ENCODE peak calls at places on chromosomes 11 and 22, in ten cellular contexts. L is activated T-helper 1 cell treated with anti-CD3 and anti-CD28 coated beads, Interleukin-12 subunit alpha, Interleukin-12 subunit beta, Interleukin-2, Interleukin-4 antibody, amounts not matched to agents 30 ng/mL and 10 ng/mL and 1 ng/mL, durations not matched to agents 14 hours and 24 hours and 36 hours; E is nucleus accumbens; P is AG09319; R is AG08395; A is suprapubic skin; C is iPS DF 19.7; T is NCI-H748 treated with DMSO at 0.1 percent for 48 hours; K is cerebellar nuclear complex; S is hippocampal formation. M is an unnamed sample.
A peak's percentile ranks its signal among the peaks of the same experiment; 100 is the strongest.

GRCh38 chr11:115221461-115222069 is 282.6 kb downstream of the CADM1 start:
- DNase-seq in K (no peak), A (no peak), S (no peak), E (no peak), L (no peak), T (no peak), R (no peak), C (no peak), P (no peak), M (no peak)

GRCh38 chr11:9601041-9601875 is 27.8 kb downstream of the WEE1 start:
- DNase-seq in E (no peak), C (peak; percentile 85), A (no peak), L (peak; percentile 74), P (no peak), R (peak; percentile 42), S (peak; percentile 39), K (no peak), T (no peak), M (peak; percentile 9)

GRCh38 chr11:5690216-5690615 is 626 bp downstream of the TRIM22 start:
- DNase-seq in C (no peak), T (no peak), S (no peak), E (no peak), L (no peak), K (no peak), R (peak; percentile 33), P (peak; percentile 34), A (no peak), M (no peak)

GRCh38 chr11:43941257-43941879 is 1.1 kb upstream of the C11orf96 start:
- DNase-seq in T (no peak), K (no peak), S (no peak), E (no peak), A (peak; percentile 53), C (no peak), P (no peak), L (no peak), R (no peak), M (no peak)

GRCh38 chr22:39234867-39235687 is 9.7 kb downstream of the PDGFB start:
- DNase-seq in T (no peak), C (no peak), E (no peak), A (peak; percentile 88), K (no peak), L (no peak), S (no peak), P (no peak), R (no peak), M (no peak)

GRCh38 chr22:17172172-17172833 is 13.2 kb upstream of the HDHD5 start:
- DNase-seq in K (peak; percentile 79), R (no peak), C (no peak), E (no peak), A (no peak), P (no peak), S (no peak), T (no peak), L (no peak), M (no peak)

GRCh38 chr11:8573750-8574149 is 20.3 kb downstream of the STK33 start:
- DNase-seq in A (no peak), L (no peak), K (no peak), S (no peak), R (no peak), C (no peak), T (no peak), E (no peak), P (no peak), M (no peak)

GRCh38 chr22:50342651-50343540 is at the start of gene PPP6R2:
- DNase-seq in P (peak; percentile 7), S (peak; percentile 75), C (no peak), L (peak; percentile 86), E (peak; percentile 64), A (peak; percentile 82), R (peak; percentile 88), K (no peak), T (peak; percentile 61), M (peak; percentile 71)

GRCh38 chr11:13143486-13144297 is 133.9 kb upstream of the BMAL1 start:
- DNase-seq in A (no peak), C (no peak), T (no peak), L (no peak), S (no peak), R (no peak), P (no peak), E (no peak), K (no peak), M (no peak)

GRCh38 chr22:28246392-28246791 is 327.3 kb upstream of the PITPNB start:
- DNase-seq in A (no peak), P (no peak), L (no peak), T (no peak), E (no peak), S (no peak), R (peak; percentile 57), C (no peak), K (no peak), M (no peak)

GRCh38 chr11:8233691-8234424 is 29.8 kb downstream of the LMO1 start:
- DNase-seq in K (no peak), L (no peak), P (no peak), C (no peak), A (no peak), E (no peak), T (no peak), R (peak; percentile 45), S (no peak), M (no peak)

GRCh38 chr11:118398797-118399564 is 2.4 kb upstream of the ATP5MG start:
- DNase-seq in T (no peak), L (peak; percentile 65), E (no peak), R (no peak), P (no peak), K (no peak), S (no peak), C (no peak), A (no peak), M (no peak)

GRCh38 chr11:19365743-19366410 is 125.1 kb upstream of the E2F8 start:
- DNase-seq in R (no peak), T (peak; percentile 78), E (no peak), P (no peak), K (no peak), A (no peak), L (no peak), S (no peak), C (no peak), M (no peak)

GRCh38 chr22:41217553-41218157 is 12.5 kb downstream of the L3MBTL2 start:
- DNase-seq in E (peak; percentile 59), L (peak; percentile 44), C (no peak), R (peak; percentile 85), K (no peak), T (no peak), P (peak; percentile 87), S (no peak), A (peak; percentile 75), M (no peak)

GRCh38 chr22:26648011-26648497 is 9.3 kb upstream of the MIAT start:
- DNase-seq in S (no peak), P (no peak), T (peak; percentile 90), E (no peak), C (no peak), L (peak; percentile 40), A (no peak), R (no peak), K (no peak), M (no peak)

GRCh38 chr22:38953577-38954413 is 3.6 kb upstream of the APOBEC3A start:
- DNase-seq in R (no peak), S (no peak), E (no peak), C (no peak), K (no peak), A (peak; percentile 52), P (no peak), T (no peak), L (peak; percentile 84), M (no peak)

GRCh38 chr22:45203150-45203974 is 37.3 kb downstream of the KIAA0930 start:
- DNase-seq in R (no peak), A (no peak), K (no peak), S (no peak), P (no peak), E (no peak), T (no peak), L (no peak), C (no peak), M (no peak)

GRCh38 chr11:133681901-133682300 is 149.6 kb upstream of the OPCML start:
- DNase-seq in E (no peak), S (no peak), K (no peak), T (peak; percentile 63), L (no peak), A (no peak), C (peak; percentile 20), R (no peak), P (no peak), M (no peak)

GRCh38 chr22:24410110-24410856 is 17.1 kb upstream of the ADORA2A start:
- DNase-seq in S (no peak), E (no peak), R (peak; percentile 35), T (no peak), P (no peak), K (no peak), L (no peak), C (no peak), A (no peak), M (no peak)

GRCh38 chr22:37806409-37807338 is 1.1 kb upstream of the GCAT start:
- DNase-seq in K (no peak), L (no peak), A (no peak), P (no peak), C (no peak), E (no peak), R (peak; percentile 43), T (peak; percentile 16), S (no peak), M (no peak)

GRCh38 chr11:64969209-64969608 is 2.7 kb downstream of the MAJIN start:
- DNase-seq in L (no peak), P (no peak), T (no peak), K (peak; percentile 73), C (no peak), R (peak; percentile 17), E (no peak), A (no peak), S (no peak), M (no peak)

GRCh38 chr11:134506046-134506445 is 94.0 kb upstream of the B3GAT1 start:
- DNase-seq in P (no peak), R (no peak), E (no peak), K (no peak), T (no peak), A (no peak), S (no peak), C (no peak), L (no peak), M (no peak)

GRCh38 chr11:114562166-114562916 is 2.7 kb upstream of the NXPE1 start:
- DNase-seq in E (no peak), S (no peak), A (no peak), L (no peak), R (no peak), T (no peak), K (no peak), P (no peak), C (no peak), M (no peak)

GRCh38 chr11:117146521-117146920 is 2.4 kb downstream of the PAFAH1B2 start:
- DNase-seq in K (no peak), P (no peak), L (no peak), E (no peak), R (no peak), S (no peak), T (no peak), A (no peak), C (no peak), M (no peak)

GRCh38 chr11:111512296-111513239 is at the start of gene BTG4:
- DNase-seq in T (no peak), C (no peak), E (no peak), K (no peak), R (peak; percentile 38), P (no peak), S (no peak), A (no peak), L (no peak), M (no peak)

GRCh38 chr11:116833491-116833815 is 3.7 kb downstream of the APOC3 start:
- DNase-seq in T (no peak), P (no peak), E (no peak), C (no peak), K (no peak), S (no peak), A (no peak), R (no peak), L (no peak), M (no peak)

GRCh38 chr22:17869285-17870096 is 95.2 kb upstream of the BID start:
- DNase-seq in K (peak; percentile 67), E (no peak), T (no peak), P (no peak), R (no peak), S (no peak), A (no peak), C (no peak), L (no peak), M (no peak)

GRCh38 chr11:10858505-10859360 is 880 bp upstream of the ZBED5 start:
- DNase-seq in C (no peak), E (peak; percentile 65), T (no peak), P (no peak), A (no peak), L (peak; percentile 43), R (peak; percentile 26), S (peak; percentile 78), K (no peak), M (no peak)